ENCODE peak calls at places on chromosomes 11 and 22, in four cellular contexts. Y is NCI-H526 treated with DMSO at 0.1 percent for 48 hours, G is coronary artery, H is left cardiac atrium. V is an unnamed sample.

GRCh38 chr22:30890689-30891442 is 77.7 kb downstream of the MORC2 start:
- DNase-seq in H (no peak), Y (peak), G (peak), V (no peak)

GRCh38 chr11:75421035-75421602 is 11.9 kb downstream of the KLHL35 start:
- DNase-seq in H (no peak), G (no peak), Y (no peak), V (no peak)

GRCh38 chr11:44516688-44517301 is 48.7 kb upstream of the CD82 start:
- DNase-seq in Y (no peak), H (no peak), G (no peak), V (no peak)

GRCh38 chr11:7196396-7197146 is 55.1 kb upstream of the SYT9 start:
- DNase-seq in G (no peak), Y (no peak), H (no peak), V (no peak)

GRCh38 chr11:75204685-75205667 is 35.6 kb upstream of the TPBGL start:
- DNase-seq in H (peak), G (no peak), Y (peak), V (peak)

GRCh38 chr11:18567081-18567480 is 21.5 kb downstream of the UEVLD start:
- DNase-seq in H (no peak), G (no peak), Y (no peak), V (no peak)

GRCh38 chr22:50262460-50262911 is 1.0 kb upstream of the MAPK12 start:
- DNase-seq in Y (no peak), G (no peak), H (no peak), V (no peak)

GRCh38 chr11:108768370-108768769 is 103.5 kb downstream of the DDX10 start:
- DNase-seq in G (no peak), Y (no peak), H (no peak), V (no peak)

GRCh38 chr11:11976476-11977187 is 31.8 kb downstream of the DKK3 start:
- DNase-seq in G (peak), Y (no peak), H (no peak), V (no peak)